ENCODE peak calls at places on chromosome 19, in six cellular contexts. One of them, this sample, is unnamed.

GRCh38 chr19:1045247-1045603 is 5.3 kb downstream of the ABCA7 start:
- DNase-seq in CD8-positive, alpha-beta memory T cell: peak
- DNase-seq in GM10248: no peak
- DNase-seq in H9: peak
- DNase-seq in neural progenitor cell: peak
- DNase-seq in astrocyte of the spinal cord: no peak
- DNase-seq in this sample: no peak

GRCh38 chr19:54152878-54153524 is 6.5 kb downstream of the LENG1 start:
- DNase-seq in neural progenitor cell: no peak
- DNase-seq in astrocyte of the spinal cord: no peak
- DNase-seq in CD8-positive, alpha-beta memory T cell: no peak
- DNase-seq in H9: no peak
- DNase-seq in GM10248: no peak
- DNase-seq in this sample: no peak

GRCh38 chr19:14135985-14136508 is 342 bp downstream of the ASF1B start:
- DNase-seq in astrocyte of the spinal cord: no peak
- DNase-seq in GM10248: peak
- DNase-seq in CD8-positive, alpha-beta memory T cell: no peak
- DNase-seq in neural progenitor cell: no peak
- DNase-seq in H9: no peak
- DNase-seq in this sample: no peak

GRCh38 chr19:32692727-32693061 is 1.1 kb downstream of the NUDT19 start:
- DNase-seq in GM10248: no peak
- DNase-seq in CD8-positive, alpha-beta memory T cell: peak
- DNase-seq in H9: no peak
- DNase-seq in neural progenitor cell: no peak
- DNase-seq in astrocyte of the spinal cord: no peak
- DNase-seq in this sample: no peak

GRCh38 chr19:12792048-12792852 is 964 bp downstream of the JUNB start:
- DNase-seq in GM10248: no peak
- DNase-seq in CD8-positive, alpha-beta memory T cell: peak
- DNase-seq in astrocyte of the spinal cord: peak
- DNase-seq in H9: peak
- DNase-seq in neural progenitor cell: peak
- DNase-seq in this sample: peak

GRCh38 chr19:47124937-47125668 is 5.5 kb upstream of the SAE1 start:
- DNase-seq in CD8-positive, alpha-beta memory T cell: peak
- DNase-seq in GM10248: peak
- DNase-seq in neural progenitor cell: peak
- DNase-seq in H9: peak
- DNase-seq in astrocyte of the spinal cord: peak
- DNase-seq in this sample: no peak

GRCh38 chr19:35539850-35540249 is 5.6 kb upstream of the TMEM147 start:
- DNase-seq in astrocyte of the spinal cord: no peak
- DNase-seq in CD8-positive, alpha-beta memory T cell: no peak
- DNase-seq in H9: no peak
- DNase-seq in neural progenitor cell: no peak
- DNase-seq in GM10248: no peak
- DNase-seq in this sample: no peak

GRCh38 chr19:47682939-47683338 is 30.3 kb upstream of the EHD2 start:
- DNase-seq in GM10248: no peak
- DNase-seq in CD8-positive, alpha-beta memory T cell: no peak
- DNase-seq in H9: no peak
- DNase-seq in astrocyte of the spinal cord: peak
- DNase-seq in neural progenitor cell: no peak
- DNase-seq in this sample: no peak

GRCh38 chr19:45351401-45351952 is 10.9 kb downstream of the KLC3 start:
- DNase-seq in GM10248: no peak
- DNase-seq in astrocyte of the spinal cord: no peak
- DNase-seq in neural progenitor cell: no peak
- DNase-seq in H9: no peak
- DNase-seq in CD8-positive, alpha-beta memory T cell: no peak
- DNase-seq in this sample: no peak

GRCh38 chr19:18057557-18057956 is 29.2 kb downstream of the IL12RB1 start:
- DNase-seq in neural progenitor cell: no peak
- DNase-seq in GM10248: no peak
- DNase-seq in astrocyte of the spinal cord: no peak
- DNase-seq in H9: no peak
- DNase-seq in CD8-positive, alpha-beta memory T cell: no peak
- DNase-seq in this sample: peak

GRCh38 chr19:14333101-14333871 is 48.0 kb upstream of the ADGRE5 start:
- DNase-seq in GM10248: peak
- DNase-seq in astrocyte of the spinal cord: peak
- DNase-seq in CD8-positive, alpha-beta memory T cell: no peak
- DNase-seq in neural progenitor cell: peak
- DNase-seq in H9: peak
- DNase-seq in this sample: no peak

GRCh38 chr19:44598355-44598754 is 15.0 kb upstream of the IGSF23 start:
- DNase-seq in neural progenitor cell: no peak
- DNase-seq in astrocyte of the spinal cord: no peak
- DNase-seq in GM10248: no peak
- DNase-seq in CD8-positive, alpha-beta memory T cell: no peak
- DNase-seq in H9: no peak
- DNase-seq in this sample: no peak

GRCh38 chr19:43743059-43743458 is 11.7 kb downstream of the SMG9 start:
- DNase-seq in neural progenitor cell: no peak
- DNase-seq in H9: no peak
- DNase-seq in CD8-positive, alpha-beta memory T cell: no peak
- DNase-seq in GM10248: no peak
- DNase-seq in astrocyte of the spinal cord: peak
- DNase-seq in this sample: peak

GRCh38 chr19:24054044-24054935 is 32.7 kb upstream of the ZNF254 start:
- DNase-seq in neural progenitor cell: no peak
- DNase-seq in CD8-positive, alpha-beta memory T cell: no peak
- DNase-seq in H9: no peak
- DNase-seq in GM10248: no peak
- DNase-seq in astrocyte of the spinal cord: peak
- DNase-seq in this sample: no peak

GRCh38 chr19:3684817-3685410 is 15.4 kb downstream of the PIP5K1C start:
- DNase-seq in GM10248: no peak
- DNase-seq in astrocyte of the spinal cord: no peak
- DNase-seq in neural progenitor cell: no peak
- DNase-seq in H9: no peak
- DNase-seq in CD8-positive, alpha-beta memory T cell: no peak
- DNase-seq in this sample: no peak

GRCh38 chr19:28427256-28428083 is 785.5 kb downstream of the UQCRFS1 start:
- DNase-seq in neural progenitor cell: no peak
- DNase-seq in astrocyte of the spinal cord: no peak
- DNase-seq in CD8-positive, alpha-beta memory T cell: no peak
- DNase-seq in GM10248: no peak
- DNase-seq in H9: no peak
- DNase-seq in this sample: peak

GRCh38 chr19:43527860-43528622 is 1.0 kb upstream of the ETHE1 start:
- DNase-seq in astrocyte of the spinal cord: no peak
- DNase-seq in CD8-positive, alpha-beta memory T cell: no peak
- DNase-seq in neural progenitor cell: no peak
- DNase-seq in H9: no peak
- DNase-seq in GM10248: no peak
- DNase-seq in this sample: no peak

GRCh38 chr19:19538767-19539166 is 702 bp downstream of the CILP2 start:
- DNase-seq in GM10248: no peak
- DNase-seq in H9: peak
- DNase-seq in astrocyte of the spinal cord: no peak
- DNase-seq in CD8-positive, alpha-beta memory T cell: no peak
- DNase-seq in neural progenitor cell: no peak
- DNase-seq in this sample: no peak

GRCh38 chr19:37691881-37692504 is 27.6 kb downstream of the ZNF607 start:
- DNase-seq in neural progenitor cell: peak
- DNase-seq in H9: peak
- DNase-seq in astrocyte of the spinal cord: peak
- DNase-seq in GM10248: peak
- DNase-seq in CD8-positive, alpha-beta memory T cell: peak
- DNase-seq in this sample: peak

GRCh38 chr19:18479964-18480723 is 41.7 kb downstream of the ELL start:
- DNase-seq in CD8-positive, alpha-beta memory T cell: no peak
- DNase-seq in neural progenitor cell: no peak
- DNase-seq in H9: no peak
- DNase-seq in GM10248: no peak
- DNase-seq in astrocyte of the spinal cord: no peak
- DNase-seq in this sample: no peak

GRCh38 chr19:1315470-1316166 is 29.9 kb downstream of the EFNA2 start:
- DNase-seq in neural progenitor cell: peak
- DNase-seq in astrocyte of the spinal cord: peak
- DNase-seq in H9: peak
- DNase-seq in CD8-positive, alpha-beta memory T cell: peak
- DNase-seq in GM10248: peak
- DNase-seq in this sample: peak

GRCh38 chr19:30479231-30479630 is 107.0 kb downstream of the ZNF536 start:
- DNase-seq in neural progenitor cell: no peak
- DNase-seq in CD8-positive, alpha-beta memory T cell: no peak
- DNase-seq in GM10248: no peak
- DNase-seq in H9: no peak
- DNase-seq in astrocyte of the spinal cord: no peak
- DNase-seq in this sample: no peak

GRCh38 chr19:47280183-47280797 is 5.6 kb downstream of the INAFM1 start:
- DNase-seq in H9: peak
- DNase-seq in astrocyte of the spinal cord: no peak
- DNase-seq in neural progenitor cell: peak
- DNase-seq in CD8-positive, alpha-beta memory T cell: no peak
- DNase-seq in GM10248: peak
- DNase-seq in this sample: no peak

GRCh38 chr19:55699221-55699620 is 24.2 kb downstream of the EPN1 start:
- DNase-seq in neural progenitor cell: no peak
- DNase-seq in GM10248: no peak
- DNase-seq in astrocyte of the spinal cord: no peak
- DNase-seq in H9: no peak
- DNase-seq in CD8-positive, alpha-beta memory T cell: no peak
- DNase-seq in this sample: no peak

GRCh38 chr19:37251308-37252229 is 33.6 kb downstream of the ZNF383 start:
- DNase-seq in neural progenitor cell: no peak
- DNase-seq in H9: no peak
- DNase-seq in CD8-positive, alpha-beta memory T cell: peak
- DNase-seq in GM10248: peak
- DNase-seq in astrocyte of the spinal cord: peak
- DNase-seq in this sample: peak

GRCh38 chr19:23817519-23817918 is 58.8 kb upstream of the ZNF681 start:
- DNase-seq in neural progenitor cell: peak
- DNase-seq in CD8-positive, alpha-beta memory T cell: no peak
- DNase-seq in H9: peak
- DNase-seq in astrocyte of the spinal cord: no peak
- DNase-seq in GM10248: no peak
- DNase-seq in this sample: no peak